ENCODE peak calls at places on chromosomes 11 and 22, in six cellular contexts. One of them, this sample, is unnamed. For H3K9me3, H3K36me3 and H3K4me1, the result is how much of the 10 kb centered on the place peaks cover.

GRCh38 chr22:38230108-38230825 is 28.5 kb downstream of the MAFF start:
- DNase-seq in CD8-positive, alpha-beta T cell: peak
- DNase-seq in mammary epithelial cell: no peak
- DNase-seq in psoas muscle: no peak
- DNase-seq in heart right ventricle: no peak
- DNase-seq in tibial artery: no peak
- DNase-seq in this sample: peak

GRCh38 chr11:42462558-42463310 is 849.1 kb upstream of the API5 start:
- DNase-seq in CD8-positive, alpha-beta T cell: no peak
- DNase-seq in mammary epithelial cell: peak
- DNase-seq in psoas muscle: no peak
- DNase-seq in heart right ventricle: no peak
- DNase-seq in tibial artery: no peak
- DNase-seq in this sample: no peak

GRCh38 chr11:131904756-131905155 is 534.3 kb downstream of the NTM start:
- DNase-seq in CD8-positive, alpha-beta T cell: no peak
- DNase-seq in mammary epithelial cell: no peak
- DNase-seq in psoas muscle: no peak
- DNase-seq in heart right ventricle: no peak
- DNase-seq in tibial artery: no peak
- DNase-seq in this sample: no peak

GRCh38 chr22:32531955-32532818 is 57.6 kb downstream of the FBXO7 start:
- DNase-seq in CD8-positive, alpha-beta T cell: no peak
- DNase-seq in mammary epithelial cell: peak
- DNase-seq in psoas muscle: peak
- DNase-seq in heart right ventricle: peak
- DNase-seq in tibial artery: peak
- DNase-seq in this sample: peak

GRCh38 chr11:117933475-117933874 is 4.3 kb upstream of the TMPRSS13 start:
- DNase-seq in CD8-positive, alpha-beta T cell: no peak
- DNase-seq in mammary epithelial cell: no peak
- DNase-seq in psoas muscle: no peak
- DNase-seq in heart right ventricle: no peak
- DNase-seq in tibial artery: no peak
- DNase-seq in this sample: no peak

GRCh38 chr22:39661842-39662676 is 91.5 kb downstream of the CACNA1I start:
- DNase-seq in CD8-positive, alpha-beta T cell: peak
- DNase-seq in mammary epithelial cell: peak
- DNase-seq in psoas muscle: no peak
- DNase-seq in heart right ventricle: no peak
- DNase-seq in tibial artery: no peak
- DNase-seq in this sample: no peak

GRCh38 chr11:75241906-75242644 is 1.5 kb downstream of the TPBGL start:
- DNase-seq in CD8-positive, alpha-beta T cell: no peak
- DNase-seq in mammary epithelial cell: no peak
- DNase-seq in psoas muscle: no peak
- DNase-seq in heart right ventricle: no peak
- DNase-seq in tibial artery: no peak
- DNase-seq in this sample: no peak

GRCh38 chr22:29450222-29450621 is 11.8 kb downstream of the RFPL1 start:
- DNase-seq in CD8-positive, alpha-beta T cell: no peak
- DNase-seq in mammary epithelial cell: no peak
- DNase-seq in psoas muscle: no peak
- DNase-seq in heart right ventricle: no peak
- DNase-seq in tibial artery: no peak
- DNase-seq in this sample: no peak

GRCh38 chr11:120131941-120132644 is 5.8 kb downstream of the TRIM29 start:
- DNase-seq in CD8-positive, alpha-beta T cell: no peak
- DNase-seq in mammary epithelial cell: peak
- DNase-seq in psoas muscle: no peak
- DNase-seq in heart right ventricle: no peak
- DNase-seq in tibial artery: peak
- DNase-seq in this sample: peak

GRCh38 chr22:38353142-38353629 is 36.0 kb upstream of the CSNK1E start:
- DNase-seq in CD8-positive, alpha-beta T cell: peak
- DNase-seq in mammary epithelial cell: peak
- DNase-seq in psoas muscle: peak
- DNase-seq in heart right ventricle: peak
- DNase-seq in tibial artery: peak
- DNase-seq in this sample: peak

GRCh38 chr11:15654397-15654915 is 539.7 kb downstream of the INSC start:
- DNase-seq in CD8-positive, alpha-beta T cell: no peak
- DNase-seq in mammary epithelial cell: no peak
- DNase-seq in psoas muscle: no peak
- DNase-seq in heart right ventricle: no peak
- DNase-seq in tibial artery: no peak
- DNase-seq in this sample: no peak

GRCh38 chr11:61082931-61083531 is 19.3 kb upstream of the CD5 start:
- DNase-seq in CD8-positive, alpha-beta T cell: no peak
- DNase-seq in mammary epithelial cell: no peak
- DNase-seq in psoas muscle: no peak
- DNase-seq in heart right ventricle: no peak
- DNase-seq in tibial artery: no peak
- DNase-seq in this sample: no peak

GRCh38 chr11:77999446-77999845 is 5.0 kb upstream of the INTS4 start:
- DNase-seq in CD8-positive, alpha-beta T cell: no peak
- DNase-seq in mammary epithelial cell: no peak
- DNase-seq in psoas muscle: no peak
- DNase-seq in heart right ventricle: no peak
- DNase-seq in tibial artery: no peak
- DNase-seq in this sample: no peak

GRCh38 chr11:14894657-14895598 is 2.9 kb upstream of the CYP2R1 start:
- DNase-seq in CD8-positive, alpha-beta T cell: no peak
- DNase-seq in mammary epithelial cell: no peak
- DNase-seq in psoas muscle: peak
- DNase-seq in heart right ventricle: peak
- DNase-seq in tibial artery: peak
- DNase-seq in this sample: no peak

GRCh38 chr11:16001899-16002426 is 354.4 kb downstream of the SOX6 start:
- DNase-seq in CD8-positive, alpha-beta T cell: no peak
- DNase-seq in mammary epithelial cell: peak
- DNase-seq in psoas muscle: no peak
- DNase-seq in heart right ventricle: no peak
- DNase-seq in tibial artery: no peak
- DNase-seq in this sample: peak

GRCh38 chr11:77187105-77187750 is 59.2 kb downstream of the MYO7A start:
- DNase-seq in CD8-positive, alpha-beta T cell: no peak
- DNase-seq in mammary epithelial cell: no peak
- DNase-seq in psoas muscle: no peak
- DNase-seq in heart right ventricle: no peak
- DNase-seq in tibial artery: no peak
- DNase-seq in this sample: no peak

GRCh38 chr22:39808087-39808486 is 85.5 kb downstream of the ENTHD1 start:
- DNase-seq in CD8-positive, alpha-beta T cell: peak
- DNase-seq in mammary epithelial cell: no peak
- DNase-seq in psoas muscle: no peak
- DNase-seq in heart right ventricle: no peak
- DNase-seq in tibial artery: no peak
- DNase-seq in this sample: peak

GRCh38 chr22:30250713-30251267 is 4.2 kb upstream of the LIF start:
- DNase-seq in CD8-positive, alpha-beta T cell: no peak
- DNase-seq in mammary epithelial cell: peak
- DNase-seq in psoas muscle: no peak
- DNase-seq in heart right ventricle: no peak
- DNase-seq in tibial artery: no peak
- DNase-seq in this sample: no peak

GRCh38 chr11:69218271-69218682 is 62.5 kb downstream of the SMIM38 start:
- DNase-seq in CD8-positive, alpha-beta T cell: no peak
- DNase-seq in mammary epithelial cell: no peak
- DNase-seq in psoas muscle: no peak
- DNase-seq in heart right ventricle: no peak
- DNase-seq in tibial artery: no peak
- DNase-seq in this sample: no peak

GRCh38 chr11:120392299-120392698 is 56.1 kb downstream of the ARHGEF12 start:
- DNase-seq in CD8-positive, alpha-beta T cell: no peak
- DNase-seq in mammary epithelial cell: no peak
- DNase-seq in psoas muscle: no peak
- DNase-seq in heart right ventricle: no peak
- DNase-seq in tibial artery: no peak
- DNase-seq in this sample: no peak

GRCh38 chr11:131037873-131038272 is 121.6 kb upstream of the SNX19 start:
- DNase-seq in CD8-positive, alpha-beta T cell: no peak
- DNase-seq in mammary epithelial cell: no peak
- DNase-seq in psoas muscle: no peak
- DNase-seq in heart right ventricle: no peak
- DNase-seq in tibial artery: no peak
- DNase-seq in this sample: no peak

GRCh38 chr22:45248832-45249561 is 8.3 kb upstream of the KIAA0930 start:
- DNase-seq in CD8-positive, alpha-beta T cell: no peak
- DNase-seq in mammary epithelial cell: no peak
- DNase-seq in psoas muscle: no peak
- DNase-seq in heart right ventricle: no peak
- DNase-seq in tibial artery: no peak
- DNase-seq in this sample: no peak

GRCh38 chr11:112400615-112401014 is 140.0 kb upstream of the PLET1 start:
- DNase-seq in CD8-positive, alpha-beta T cell: no peak
- DNase-seq in mammary epithelial cell: no peak
- DNase-seq in psoas muscle: no peak
- DNase-seq in heart right ventricle: no peak
- DNase-seq in tibial artery: no peak
- DNase-seq in this sample: no peak

GRCh38 chr11:102005306-102005705 is 41.9 kb upstream of the CFAP300 start:
- DNase-seq in CD8-positive, alpha-beta T cell: no peak
- DNase-seq in mammary epithelial cell: no peak
- DNase-seq in psoas muscle: no peak
- DNase-seq in heart right ventricle: no peak
- DNase-seq in tibial artery: no peak
- DNase-seq in this sample: no peak

GRCh38 chr22:49746065-49746464 is 81.6 kb downstream of the BRD1 start:
- DNase-seq in CD8-positive, alpha-beta T cell: no peak
- DNase-seq in mammary epithelial cell: no peak
- DNase-seq in psoas muscle: no peak
- DNase-seq in heart right ventricle: no peak
- DNase-seq in tibial artery: no peak
- DNase-seq in this sample: no peak
- H3K9me3 ChIP-seq in CD8-positive, alpha-beta T cell: under half
- H3K9me3 ChIP-seq in mammary epithelial cell: under half
- H3K9me3 ChIP-seq in psoas muscle: under half
- H3K9me3 ChIP-seq in heart right ventricle: under half
- H3K9me3 ChIP-seq in tibial artery: under half
- H3K9me3 ChIP-seq in this sample: under half

GRCh38 chr11:46755962-46756361 is 36.9 kb downstream of the F2 start:
- DNase-seq in CD8-positive, alpha-beta T cell: no peak
- DNase-seq in mammary epithelial cell: no peak
- DNase-seq in psoas muscle: no peak
- DNase-seq in heart right ventricle: no peak
- DNase-seq in tibial artery: no peak
- DNase-seq in this sample: no peak
- H3K36me3 ChIP-seq in CD8-positive, alpha-beta T cell: under half
- H3K36me3 ChIP-seq in mammary epithelial cell: half or more
- H3K36me3 ChIP-seq in psoas muscle: under half
- H3K36me3 ChIP-seq in heart right ventricle: half or more
- H3K36me3 ChIP-seq in tibial artery: half or more
- H3K36me3 ChIP-seq in this sample: half or more

DNA sequence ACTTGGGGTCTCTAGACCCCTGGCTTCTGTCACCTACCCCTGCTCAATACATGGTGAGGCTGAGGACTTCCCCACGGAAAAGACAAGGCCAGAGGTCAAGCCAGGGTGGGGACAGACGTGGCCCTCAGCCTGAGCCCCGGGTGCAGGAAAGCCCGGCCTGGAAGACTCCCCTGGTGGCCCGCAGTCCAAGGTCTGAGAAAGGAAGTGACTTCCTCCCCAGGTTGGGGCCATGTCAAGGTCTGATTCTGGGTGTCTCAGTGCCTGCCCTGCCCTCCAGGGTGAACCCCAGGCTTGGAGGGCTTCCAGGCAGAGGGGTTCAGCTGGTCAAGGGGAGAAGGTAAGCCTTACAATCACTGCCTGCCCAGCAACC is 3.9 kb downstream of the CTSD start:
- DNase-seq in CD8-positive, alpha-beta T cell: no peak
- DNase-seq in mammary epithelial cell: no peak
- DNase-seq in psoas muscle: no peak
- DNase-seq in heart right ventricle: no peak
- DNase-seq in tibial artery: no peak
- DNase-seq in this sample: no peak
- H3K4me1 ChIP-seq in CD8-positive, alpha-beta T cell: half or more
- H3K4me1 ChIP-seq in mammary epithelial cell: under half
- H3K4me1 ChIP-seq in psoas muscle: half or more
- H3K4me1 ChIP-seq in heart right ventricle: half or more
- H3K4me1 ChIP-seq in tibial artery: under half
- H3K4me1 ChIP-seq in this sample: under half

GRCh38 chr22:47943729-47944700 is 1181.6 kb downstream of the TBC1D22A start:
- DNase-seq in CD8-positive, alpha-beta T cell: no peak
- DNase-seq in mammary epithelial cell: no peak
- DNase-seq in psoas muscle: no peak
- DNase-seq in heart right ventricle: no peak
- DNase-seq in tibial artery: no peak
- DNase-seq in this sample: no peak
- H3K9me3 ChIP-seq in CD8-positive, alpha-beta T cell: under half
- H3K9me3 ChIP-seq in mammary epithelial cell: under half
- H3K9me3 ChIP-seq in psoas muscle: under half
- H3K9me3 ChIP-seq in heart right ventricle: under half
- H3K9me3 ChIP-seq in tibial artery: under half
- H3K9me3 ChIP-seq in this sample: under half